ENCODE peak calls at places on chromosomes 16 and 17, in seven cellular contexts. X is upper lobe of right lung, P is kidney epithelial cell, K is IMR-90, I is mammary epithelial cell, D is heart right ventricle, W is lung. Y is an unnamed sample.
A peak's percentile ranks its signal among the peaks of the same experiment; 100 is the strongest.

GRCh38 chr17:40287494-40288369 is at the start of gene CDC6:
- DNase-seq in X (peak; percentile 99), P (peak; percentile 94), K (peak; percentile 99), I (peak; percentile 99), D (peak; percentile 99), W (peak; percentile 100), Y (peak; percentile 94)

GRCh38 chr17:61117983-61118382 is 281.7 kb upstream of the TBX2 start:
- DNase-seq in X (no peak), P (no peak), K (no peak), I (no peak), D (no peak), W (no peak), Y (no peak)

GRCh38 chr16:21950782-21951521 is 2.2 kb upstream of the UQCRC2 start:
- DNase-seq in X (no peak), P (no peak), K (peak; percentile 37), I (peak; percentile 31), D (no peak), W (no peak), Y (no peak)

GRCh38 chr17:1229354-1229890 is 40.8 kb upstream of the BHLHA9 start:
- DNase-seq in X (peak; percentile 93), P (no peak), K (no peak), I (peak; percentile 32), D (peak; percentile 48), W (peak; percentile 72), Y (no peak)

GRCh38 chr16:17483266-17483864 is 12.6 kb upstream of the XYLT1 start:
- DNase-seq in X (no peak), P (no peak), K (no peak), I (peak; percentile 57), D (no peak), W (no peak), Y (no peak)

GRCh38 chr16:57544129-57544653 is 1.7 kb downstream of the ADGRG5 start:
- DNase-seq in X (peak; percentile 52), P (no peak), K (no peak), I (no peak), D (peak; percentile 7), W (no peak), Y (no peak)

GRCh38 chr16:878071-878784 is 77.7 kb upstream of the GNG13 start:
- DNase-seq in X (no peak), P (no peak), K (peak; percentile 35), I (no peak), D (no peak), W (no peak), Y (no peak)

GRCh38 chr17:27180322-27180721 is 113.6 kb upstream of the WSB1 start:
- DNase-seq in X (no peak), P (no peak), K (no peak), I (no peak), D (no peak), W (no peak), Y (no peak)

GRCh38 chr17:74888440-74888839 is 5.0 kb downstream of the FADS6 start:
- DNase-seq in X (no peak), P (no peak), K (no peak), I (no peak), D (no peak), W (no peak), Y (no peak)

GRCh38 chr17:2435181-2435741 is 34.4 kb upstream of the MNT start:
- DNase-seq in X (no peak), P (no peak), K (peak; percentile 31), I (no peak), D (no peak), W (no peak), Y (peak; percentile 24)

GRCh38 chr17:51422634-51423033 is 162.3 kb downstream of the UTP18 start:
- DNase-seq in X (no peak), P (no peak), K (no peak), I (no peak), D (no peak), W (no peak), Y (no peak)

GRCh38 chr17:58084317-58084981 is 1.2 kb downstream of the DYNLL2 start:
- DNase-seq in X (peak; percentile 65), P (no peak), K (no peak), I (peak; percentile 44), D (peak; percentile 29), W (peak; percentile 45), Y (no peak)

GRCh38 chr17:63529711-63530556 is 6.8 kb downstream of the KCNH6 start:
- DNase-seq in X (no peak), P (no peak), K (no peak), I (no peak), D (no peak), W (no peak), Y (no peak)

GRCh38 chr16:23949630-23950290 is 114.0 kb downstream of the PRKCB start:
- DNase-seq in X (peak; percentile 71), P (no peak), K (no peak), I (no peak), D (no peak), W (no peak), Y (no peak)

GRCh38 chr16:54033747-54034146 is 252.8 kb downstream of the IRX3 start:
- DNase-seq in X (no peak), P (no peak), K (no peak), I (peak; percentile 36), D (no peak), W (no peak), Y (no peak)

GRCh38 chr16:14289692-14290340 is 218.7 kb downstream of the MRTFB start:
- DNase-seq in X (no peak), P (no peak), K (peak; percentile 24), I (no peak), D (no peak), W (no peak), Y (no peak)

GRCh38 chr16:50261707-50262235 is 4.6 kb upstream of the ADCY7 start:
- DNase-seq in X (peak; percentile 64), P (no peak), K (no peak), I (no peak), D (no peak), W (peak; percentile 54), Y (no peak)

GRCh38 chr16:86384263-86384649 is 126.1 kb upstream of the FOXF1 start:
- DNase-seq in X (no peak), P (no peak), K (no peak), I (no peak), D (no peak), W (no peak), Y (no peak)

GRCh38 chr17:18301081-18301480 is 13.7 kb downstream of the TOP3A start:
- DNase-seq in X (no peak), P (no peak), K (no peak), I (no peak), D (no peak), W (no peak), Y (no peak)

GRCh38 chr17:75535119-75535537 is 9.6 kb downstream of the LLGL2 start:
- DNase-seq in X (no peak), P (no peak), K (no peak), I (no peak), D (no peak), W (no peak), Y (no peak)

GRCh38 chr16:50245417-50246298 is 20.7 kb upstream of the ADCY7 start:
- DNase-seq in X (peak; percentile 88), P (no peak), K (peak; percentile 45), I (peak; percentile 87), D (no peak), W (peak; percentile 63), Y (no peak)

GRCh38 chr17:48596735-48597491 is 3.3 kb upstream of the HOXB5 start:
- DNase-seq in X (no peak), P (no peak), K (peak; percentile 89), I (no peak), D (no peak), W (no peak), Y (no peak)

GRCh38 chr17:259341-259976 is 78.0 kb upstream of the DOC2B start:
- DNase-seq in X (peak; percentile 43), P (no peak), K (no peak), I (no peak), D (no peak), W (no peak), Y (no peak)

GRCh38 chr17:37067555-37068111 is 118.9 kb downstream of the AATF start:
- DNase-seq in X (no peak), P (peak; percentile 50), K (peak; percentile 83), I (peak; percentile 66), D (no peak), W (peak; percentile 32), Y (peak; percentile 20)

GRCh38 chr16:88651276-88651988 is 579 bp upstream of the CYBA start:
- DNase-seq in X (peak; percentile 69), P (peak; percentile 62), K (no peak), I (no peak), D (peak; percentile 73), W (peak; percentile 56), Y (no peak)

GRCh38 chr16:88651989-88652762 is 1.3 kb upstream of the CYBA start:
- DNase-seq in X (peak; percentile 66), P (no peak), K (no peak), I (no peak), D (no peak), W (no peak), Y (no peak)

GRCh38 chr16:88649924-88650748 is 717 bp downstream of the CYBA start:
- DNase-seq in X (peak; percentile 84), P (no peak), K (peak; percentile 8), I (no peak), D (no peak), W (no peak), Y (no peak)

GRCh38 chr16:88649195-88649923 is 1.5 kb downstream of the CYBA start:
- DNase-seq in X (peak; percentile 65), P (no peak), K (no peak), I (no peak), D (no peak), W (no peak), Y (no peak)

DNA sequence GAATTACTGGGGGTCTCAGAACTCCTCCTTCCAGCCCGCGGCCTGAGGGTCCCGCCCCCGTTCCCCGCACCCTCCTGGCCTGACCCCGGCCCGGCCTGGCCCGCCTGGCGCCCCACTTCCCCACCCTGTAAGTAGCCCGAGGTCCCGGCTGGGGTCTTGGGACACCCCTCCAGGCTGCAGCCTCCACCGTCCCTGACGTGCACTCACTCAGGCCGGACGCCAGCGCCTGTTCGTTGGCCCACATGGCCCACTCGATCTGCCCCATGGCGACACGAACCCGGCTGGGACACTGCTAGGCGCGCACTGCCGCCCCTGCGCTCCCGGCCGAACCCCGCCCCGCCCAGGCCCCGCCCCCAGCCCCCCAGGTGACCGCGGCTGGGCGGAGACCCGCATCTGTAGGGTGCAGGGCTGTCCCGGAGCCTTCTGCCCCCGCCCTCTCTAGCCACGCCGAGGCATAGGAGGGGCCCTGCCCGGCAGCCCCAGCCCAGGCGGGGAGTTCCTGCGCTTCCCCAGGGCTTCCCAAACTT is at the start of gene CYBA:
- DNase-seq in X (peak; percentile 89), P (no peak), K (peak; percentile 22), I (no peak), D (peak; percentile 77), W (peak; percentile 76), Y (no peak)
- H3K4me3 ChIP-seq in X (peak within 1 kb of the TSS; percentile 78), P (peak within 1 kb of the TSS; percentile 75), K (peak within 1 kb of the TSS; percentile 93), I (no peak within 1 kb of the TSS), D (peak within 1 kb of the TSS; percentile 78), W (peak within 1 kb of the TSS; percentile 55), Y (peak within 1 kb of the TSS; percentile 81)

GRCh38 chr17:14196337-14196997 is 40.2 kb downstream of the CDRT15 start:
- DNase-seq in X (no peak), P (no peak), K (no peak), I (no peak), D (no peak), W (no peak), Y (no peak)
- TF ChIP-seq CTCF in X (peak; percentile 20), P (no peak), K (peak; percentile 3), I (peak; percentile 31), D (no peak), W (no peak), Y (no peak)

GRCh38 chr17:64964796-64965195 is 45.5 kb upstream of the LRRC37A3 start:
- DNase-seq in X (no peak), P (no peak), K (no peak), I (no peak), D (no peak), W (no peak), Y (no peak)
- H3K4me3 ChIP-seq in X (no peak overlapping the region), P (no peak overlapping the region), K (no peak overlapping the region), I (no peak overlapping the region), D (no peak overlapping the region), W (no peak overlapping the region), Y (no peak overlapping the region)

GRCh38 chr16:6019490-6019991 is 921.9 kb upstream of the EEF2KMT start:
- DNase-seq in X (no peak), P (no peak), K (no peak), I (no peak), D (no peak), W (no peak), Y (no peak)
- TF ChIP-seq CTCF in X (no peak), P (no peak), K (no peak), I (no peak), D (no peak), W (no peak), Y (no peak)

Y was measured in AG09309.